ENCODE peak calls at places on chromosomes 4 and X, in six cellular contexts. One of them, this sample, is unnamed.

GRCh38 chr4:72786401-72786990 is 217.5 kb upstream of the ADAMTS3 start:
- DNase-seq in K562: peak
- DNase-seq in WTC11: no peak
- DNase-seq in H1: no peak
- DNase-seq in GM12878: no peak
- DNase-seq in HepG2: no peak
- DNase-seq in this sample: no peak

GRCh38 chrX:21837056-21837455 is 2.4 kb upstream of the MBTPS2 start:
- DNase-seq in WTC11: no peak
- DNase-seq in GM12878: no peak
- DNase-seq in HepG2: no peak
- DNase-seq in H1: no peak
- DNase-seq in K562: no peak
- DNase-seq in this sample: no peak

GRCh38 chr4:178185517-178185916 is 743.3 kb upstream of the AGA start:
- DNase-seq in HepG2: no peak
- DNase-seq in H1: no peak
- DNase-seq in WTC11: no peak
- DNase-seq in GM12878: no peak
- DNase-seq in K562: no peak
- DNase-seq in this sample: no peak

GRCh38 chr4:26751004-26751403 is 109.6 kb upstream of the STIM2 start:
- DNase-seq in WTC11: no peak
- DNase-seq in HepG2: peak
- DNase-seq in K562: no peak
- DNase-seq in GM12878: no peak
- DNase-seq in H1: no peak
- DNase-seq in this sample: no peak

GRCh38 chr4:78320353-78320935 is 231.1 kb upstream of the ANXA3 start:
- DNase-seq in WTC11: no peak
- DNase-seq in HepG2: peak
- DNase-seq in H1: no peak
- DNase-seq in GM12878: no peak
- DNase-seq in K562: no peak
- DNase-seq in this sample: no peak

GRCh38 chr4:6467600-6467999 is 4.8 kb downstream of the PPP2R2C start:
- DNase-seq in GM12878: no peak
- DNase-seq in K562: no peak
- DNase-seq in WTC11: no peak
- DNase-seq in H1: no peak
- DNase-seq in HepG2: no peak
- DNase-seq in this sample: no peak

GRCh38 chr4:80307774-80308465 is 27.6 kb upstream of the CFAP299 start:
- DNase-seq in K562: peak
- DNase-seq in WTC11: no peak
- DNase-seq in H1: no peak
- DNase-seq in HepG2: no peak
- DNase-seq in GM12878: no peak
- DNase-seq in this sample: no peak

GRCh38 chrX:110418220-110418856 is 59.7 kb downstream of the RTL9 start:
- DNase-seq in GM12878: no peak
- DNase-seq in H1: no peak
- DNase-seq in K562: peak
- DNase-seq in HepG2: no peak
- DNase-seq in WTC11: peak
- DNase-seq in this sample: no peak

GRCh38 chrX:151879856-151880255 is 32.8 kb upstream of the MAGEA4 start:
- DNase-seq in K562: no peak
- DNase-seq in GM12878: no peak
- DNase-seq in HepG2: no peak
- DNase-seq in WTC11: no peak
- DNase-seq in H1: no peak
- DNase-seq in this sample: no peak

GRCh38 chr4:159227984-159228383 is 125.1 kb downstream of the RAPGEF2 start:
- DNase-seq in H1: peak
- DNase-seq in HepG2: peak
- DNase-seq in WTC11: peak
- DNase-seq in K562: no peak
- DNase-seq in GM12878: no peak
- DNase-seq in this sample: peak

GRCh38 chr4:150973626-150974250 is 41.3 kb downstream of the LRBA start:
- DNase-seq in H1: no peak
- DNase-seq in HepG2: peak
- DNase-seq in WTC11: no peak
- DNase-seq in K562: no peak
- DNase-seq in GM12878: no peak
- DNase-seq in this sample: no peak

GRCh38 chr4:5693871-5694270 is 14.5 kb downstream of the EVC2 start:
- DNase-seq in HepG2: no peak
- DNase-seq in WTC11: no peak
- DNase-seq in K562: no peak
- DNase-seq in GM12878: no peak
- DNase-seq in H1: no peak
- DNase-seq in this sample: no peak

GRCh38 chr4:32560306-32560705 is 1840.1 kb downstream of the PCDH7 start:
- DNase-seq in H1: no peak
- DNase-seq in K562: no peak
- DNase-seq in GM12878: no peak
- DNase-seq in HepG2: no peak
- DNase-seq in WTC11: no peak
- DNase-seq in this sample: no peak

DNA sequence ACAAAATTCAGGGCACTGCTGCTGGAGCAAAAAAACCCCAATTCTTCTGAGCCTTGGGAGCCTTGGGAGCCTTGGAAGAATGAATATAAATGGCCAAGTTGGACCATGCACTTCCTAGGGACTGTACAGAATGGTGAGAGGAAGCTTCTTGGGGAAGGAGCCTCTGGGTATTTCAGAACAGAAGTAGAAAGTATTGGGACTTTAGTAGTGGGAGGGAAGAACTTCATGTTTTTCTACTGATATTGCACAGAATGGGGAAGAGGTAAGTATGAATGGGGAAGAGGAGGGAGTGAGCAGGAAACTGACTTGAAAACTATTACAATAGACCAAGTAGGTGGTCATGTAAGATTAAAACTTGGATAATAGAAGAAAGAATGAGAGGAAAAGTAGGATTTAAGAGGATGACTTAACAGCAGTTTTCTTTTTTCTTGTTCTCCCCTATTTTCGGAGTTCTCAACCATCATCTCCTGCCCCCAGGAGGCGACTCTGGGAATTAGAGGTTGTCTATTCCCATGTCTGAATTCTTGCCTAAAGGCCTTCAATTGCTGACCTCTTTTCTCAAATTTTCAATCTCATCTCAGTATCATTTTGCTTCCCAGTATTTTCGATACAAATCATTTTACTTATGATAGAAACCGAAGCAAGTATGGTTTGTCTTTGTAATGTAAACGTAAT is 44.5 kb upstream of the TAPT1 start:
- DNase-seq in WTC11: peak
- DNase-seq in K562: peak
- DNase-seq in H1: no peak
- DNase-seq in HepG2: peak
- DNase-seq in GM12878: no peak
- DNase-seq in this sample: no peak
- TF ChIP-seq ATF3 in WTC11: no peak
- TF ChIP-seq ATF3 in K562: no peak
- TF ChIP-seq ATF3 in H1: no peak
- TF ChIP-seq ATF3 in HepG2: no peak
- TF ChIP-seq ATF3 in GM12878: no peak
- TF ChIP-seq ATF3 in this sample: no peak

GRCh38 chr4:56622176-56622575 is 58.9 kb downstream of the HOPX start:
- DNase-seq in HepG2: no peak
- DNase-seq in H1: no peak
- DNase-seq in WTC11: no peak
- DNase-seq in GM12878: no peak
- DNase-seq in K562: no peak
- DNase-seq in this sample: no peak

GRCh38 chr4:56613101-56613862 is 67.8 kb downstream of the HOPX start:
- DNase-seq in GM12878: no peak
- DNase-seq in H1: no peak
- DNase-seq in WTC11: no peak
- DNase-seq in K562: no peak
- DNase-seq in HepG2: peak
- DNase-seq in this sample: no peak

GRCh38 chr4:56619816-56620215 is 61.3 kb downstream of the HOPX start:
- DNase-seq in GM12878: no peak
- DNase-seq in H1: no peak
- DNase-seq in WTC11: peak
- DNase-seq in K562: no peak
- DNase-seq in HepG2: no peak
- DNase-seq in this sample: no peak

GRCh38 chr4:56618734-56619133 is 62.4 kb downstream of the HOPX start:
- DNase-seq in H1: no peak
- DNase-seq in WTC11: no peak
- DNase-seq in HepG2: no peak
- DNase-seq in GM12878: no peak
- DNase-seq in K562: no peak
- DNase-seq in this sample: no peak

DNA sequence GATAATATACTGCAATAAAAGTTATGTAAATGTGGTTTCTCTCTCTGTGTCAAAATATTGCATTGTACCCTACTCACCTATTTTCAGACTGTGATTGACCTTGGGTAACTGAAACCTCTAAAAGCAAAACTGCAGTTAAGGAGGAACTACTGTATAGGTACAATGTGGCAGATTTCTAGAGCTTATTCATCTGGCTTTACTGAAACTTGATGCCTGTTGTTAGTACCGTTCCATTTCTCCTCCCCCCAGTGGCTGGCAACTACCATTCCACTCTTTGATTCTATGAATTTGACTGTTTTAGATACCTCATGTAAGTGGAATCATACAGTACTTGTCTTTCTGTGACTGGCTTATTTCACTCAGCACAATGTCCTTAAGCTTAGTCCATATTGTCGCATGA is 61.9 kb downstream of the HOPX start:
- DNase-seq in HepG2: no peak
- DNase-seq in H1: no peak
- DNase-seq in GM12878: no peak
- DNase-seq in WTC11: no peak
- DNase-seq in K562: no peak
- DNase-seq in this sample: no peak
- TF ChIP-seq CTCF in HepG2: no peak
- TF ChIP-seq CTCF in H1: no peak
- TF ChIP-seq CTCF in GM12878: no peak
- TF ChIP-seq CTCF in WTC11: no peak
- TF ChIP-seq CTCF in K562: no peak
- TF ChIP-seq CTCF in this sample: peak

GRCh38 chrX:9966775-9967408 is at the start of gene CLDN34:
- DNase-seq in K562: peak
- DNase-seq in WTC11: no peak
- DNase-seq in H1: no peak
- DNase-seq in HepG2: no peak
- DNase-seq in GM12878: no peak
- DNase-seq in this sample: no peak
- TF ChIP-seq ATF3 in K562: no peak
- TF ChIP-seq ATF3 in WTC11: no peak
- TF ChIP-seq ATF3 in H1: no peak
- TF ChIP-seq ATF3 in HepG2: no peak
- TF ChIP-seq ATF3 in GM12878: no peak
- TF ChIP-seq ATF3 in this sample: no peak

DNA sequence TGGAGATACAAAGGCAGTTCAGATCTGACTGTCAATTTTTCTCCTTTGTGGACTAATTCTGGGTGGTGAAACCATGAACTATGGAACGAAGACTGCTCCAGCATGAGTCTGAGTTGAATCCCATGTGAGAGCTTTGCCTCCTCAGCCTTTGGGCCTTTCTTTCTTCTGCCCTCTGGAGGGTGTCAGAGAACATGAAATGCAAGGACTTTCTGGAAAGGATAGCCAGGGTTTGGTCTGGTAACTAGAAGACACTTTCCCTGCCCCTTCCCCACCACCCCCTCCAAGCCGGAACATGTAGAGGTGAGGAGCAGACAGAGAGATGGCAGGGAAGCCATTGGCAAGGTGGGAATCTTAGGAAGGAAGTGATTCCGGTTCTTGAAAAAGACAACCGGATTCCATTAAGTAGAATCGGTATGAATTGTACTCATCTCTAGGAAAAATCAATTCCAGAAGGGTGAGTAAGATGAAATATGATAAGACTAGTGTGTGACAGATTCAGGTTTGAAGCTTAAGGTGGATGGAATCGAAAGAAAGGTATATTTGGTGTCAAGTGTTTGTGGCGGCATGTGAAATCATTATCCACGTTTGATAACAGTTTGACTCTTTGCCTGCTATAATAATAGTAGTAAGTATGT is 19.0 kb downstream of the FHL1 start:
- DNase-seq in WTC11: no peak
- DNase-seq in H1: no peak
- DNase-seq in K562: no peak
- DNase-seq in HepG2: no peak
- DNase-seq in GM12878: no peak
- DNase-seq in this sample: no peak
- TF ChIP-seq CTCF in WTC11: no peak
- TF ChIP-seq CTCF in H1: no peak
- TF ChIP-seq CTCF in K562: peak
- TF ChIP-seq CTCF in HepG2: peak
- TF ChIP-seq CTCF in GM12878: peak
- TF ChIP-seq CTCF in this sample: no peak

DNA sequence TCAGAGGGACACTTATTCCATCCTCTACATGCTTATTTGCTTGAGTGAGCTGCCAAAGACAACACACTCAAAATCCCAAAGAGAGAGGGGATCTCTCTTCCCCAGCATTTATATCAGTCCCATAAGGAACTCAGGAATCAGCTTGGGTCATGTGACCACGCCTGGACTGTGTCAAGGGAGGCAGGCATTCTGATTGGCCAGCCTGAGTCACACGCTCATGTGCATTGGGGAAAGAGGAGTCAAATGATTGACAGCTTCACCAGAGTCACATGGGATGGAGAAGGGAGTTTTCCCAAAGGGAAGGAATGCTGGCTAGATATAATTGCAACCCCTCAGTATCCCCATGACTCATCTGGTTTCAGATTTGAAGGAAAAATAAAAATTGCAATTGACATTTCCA is 49.0 kb downstream of the RWDD4 start:
- DNase-seq in GM12878: no peak
- DNase-seq in WTC11: no peak
- DNase-seq in HepG2: no peak
- DNase-seq in H1: no peak
- DNase-seq in K562: peak
- DNase-seq in this sample: no peak
- TF ChIP-seq ATF3 in GM12878: no peak
- TF ChIP-seq ATF3 in WTC11: no peak
- TF ChIP-seq ATF3 in HepG2: no peak
- TF ChIP-seq ATF3 in H1: peak
- TF ChIP-seq ATF3 in K562: peak
- TF ChIP-seq ATF3 in this sample: no peak

GRCh38 chrX:102958794-102959193 is 21.7 kb downstream of the RAB40AL start:
- DNase-seq in H1: no peak
- DNase-seq in GM12878: no peak
- DNase-seq in HepG2: no peak
- DNase-seq in K562: no peak
- DNase-seq in WTC11: no peak
- DNase-seq in this sample: no peak
- TF ChIP-seq CTCF in H1: no peak
- TF ChIP-seq CTCF in GM12878: no peak
- TF ChIP-seq CTCF in HepG2: no peak
- TF ChIP-seq CTCF in K562: no peak
- TF ChIP-seq CTCF in WTC11: no peak
- TF ChIP-seq CTCF in this sample: no peak